ENCODE peak calls at places on chromosomes 5 and 9, in ten cellular contexts. O, P, U, S, J, L, F, Y, W and G are unnamed samples.

GRCh38 chr9:109253241-109253636 is 67.6 kb downstream of the EPB41L4B start:
- DNase-seq in O (no peak), P (no peak), U (no peak), L (no peak), W (no peak), J (no peak), F (no peak), Y (no peak), S (no peak), G (no peak)

GRCh38 chr9:133727277-133727875 is 10.8 kb downstream of the SARDH start:
- DNase-seq in P (peak; percentile 12), Y (no peak), U (peak; percentile 40), W (no peak), S (peak; percentile 46), F (no peak), L (no peak), O (no peak), J (no peak), G (no peak)

GRCh38 chr5:73826761-73827450 is 200.9 kb downstream of the ARHGEF28 start:
- DNase-seq in W (no peak), O (no peak), L (peak; percentile 33), J (peak; percentile 72), S (no peak), U (no peak), F (no peak), Y (no peak), P (peak; percentile 70), G (no peak)

GRCh38 chr5:139131062-139131856 is 66.9 kb downstream of the SIL1 start:
- DNase-seq in L (no peak), W (peak; percentile 54), Y (peak; percentile 9), S (no peak), F (no peak), J (no peak), U (peak; percentile 83), O (no peak), P (peak; percentile 68), G (no peak)

GRCh38 chr5:56459394-56459793 is 226.3 kb upstream of the ANKRD55 start:
- DNase-seq in W (no peak), Y (no peak), O (no peak), J (no peak), U (no peak), S (no peak), L (no peak), F (no peak), P (no peak), G (no peak)

GRCh38 chr9:20593551-20593950 is 28.7 kb downstream of the MLLT3 start:
- DNase-seq in L (no peak), U (no peak), Y (no peak), S (no peak), F (no peak), W (no peak), P (no peak), O (no peak), J (no peak), G (no peak)

GRCh38 chr9:133459476-133460404 is at the start of gene CACFD1:
- DNase-seq in S (peak; percentile 98), P (peak; percentile 98), F (peak; percentile 93), Y (peak; percentile 99), J (peak; percentile 97), O (peak; percentile 95), L (peak; percentile 97), W (peak; percentile 99), U (peak; percentile 99), G (peak; percentile 94)

GRCh38 chr9:130480673-130481072 is 35.9 kb downstream of the ASS1 start:
- DNase-seq in Y (no peak), L (no peak), F (no peak), S (no peak), W (no peak), U (no peak), J (no peak), O (peak; percentile 19), P (no peak), G (no peak)

GRCh38 chr5:119019431-119020348 is 31.3 kb upstream of the DTWD2 start:
- DNase-seq in U (no peak), L (no peak), P (no peak), S (no peak), O (no peak), J (no peak), W (no peak), Y (no peak), F (no peak), G (no peak)

GRCh38 chr5:98770158-98770910 is 3.1 kb upstream of the RGMB start:
- DNase-seq in Y (peak; percentile 60), O (no peak), W (peak; percentile 54), L (no peak), F (peak; percentile 41), U (peak; percentile 87), S (peak; percentile 48), J (peak; percentile 76), P (peak; percentile 79), G (peak; percentile 68)

GRCh38 chr5:58201922-58202648 is 257.8 kb downstream of the PLK2 start:
- DNase-seq in O (no peak), P (no peak), J (no peak), Y (no peak), L (no peak), W (no peak), S (no peak), F (no peak), U (no peak), G (no peak)

GRCh38 chr5:111165058-111165457 is 59.1 kb upstream of the CAMK4 start:
- DNase-seq in F (no peak), W (no peak), L (no peak), S (no peak), J (no peak), Y (no peak), O (no peak), P (no peak), U (no peak), G (no peak)

GRCh38 chr5:4699592-4699991 is 440.5 kb upstream of the ADAMTS16 start:
- DNase-seq in Y (no peak), P (no peak), L (no peak), U (no peak), W (no peak), S (no peak), J (no peak), F (no peak), O (no peak), G (no peak)

DNA sequence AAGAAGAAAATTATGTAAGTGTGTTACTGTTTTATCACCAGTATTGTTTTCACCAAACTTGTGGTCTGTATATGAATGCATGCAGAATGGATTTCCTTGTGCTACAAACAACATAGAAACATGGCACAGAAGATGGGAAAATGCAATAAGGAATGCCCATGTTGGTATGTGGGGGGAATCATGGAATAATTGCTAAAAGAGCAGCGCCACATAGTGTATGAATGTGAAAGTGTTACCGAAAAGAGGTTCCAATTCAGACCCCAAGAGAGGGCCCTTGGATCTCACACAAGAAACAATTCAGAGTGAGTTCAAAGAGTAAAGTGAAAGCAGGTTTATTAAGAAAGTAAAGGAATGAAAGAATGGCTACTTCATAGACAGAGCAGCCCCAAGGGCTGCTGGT is 26.4 kb upstream of the TYRP1 start:
- DNase-seq in O (no peak), S (no peak), F (peak; percentile 2), J (no peak), Y (no peak), L (no peak), P (no peak), U (no peak), W (no peak), G (no peak)
- TF ChIP-seq EP300 in O (no peak), S (no peak), F (no peak), J (no peak), Y (no peak), L (no peak), P (no peak), U (no peak), W (no peak), G (no peak)

DNA sequence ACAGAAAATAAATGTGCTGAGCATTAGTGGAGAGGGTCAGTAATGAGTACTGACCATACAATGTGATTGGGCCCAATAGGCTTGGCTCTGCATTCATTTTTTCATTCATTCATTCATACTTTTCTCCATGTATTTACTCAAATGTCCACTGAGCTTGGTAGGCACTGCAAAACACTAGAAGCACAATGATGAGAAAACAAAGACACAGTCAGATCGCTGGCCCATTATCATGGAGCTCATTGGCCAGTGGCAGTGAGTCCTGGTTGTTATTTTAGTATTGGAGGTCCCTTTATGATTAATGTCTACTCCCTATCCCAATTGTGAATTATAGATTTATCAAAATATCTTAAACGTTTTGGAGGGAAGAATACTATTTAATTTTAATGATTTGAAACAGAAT is 1079.7 kb upstream of the DMAC1 start:
- DNase-seq in W (no peak), O (no peak), U (no peak), L (no peak), J (no peak), Y (no peak), S (no peak), F (no peak), P (no peak), G (no peak)
- H3K27ac ChIP-seq in W (no peak overlapping the region), O (no peak overlapping the region), U (no peak overlapping the region), L (no peak overlapping the region), J (no peak overlapping the region), Y (no peak overlapping the region), S (no peak overlapping the region), F (no peak overlapping the region), P (no peak overlapping the region), G (no peak overlapping the region)

DNA sequence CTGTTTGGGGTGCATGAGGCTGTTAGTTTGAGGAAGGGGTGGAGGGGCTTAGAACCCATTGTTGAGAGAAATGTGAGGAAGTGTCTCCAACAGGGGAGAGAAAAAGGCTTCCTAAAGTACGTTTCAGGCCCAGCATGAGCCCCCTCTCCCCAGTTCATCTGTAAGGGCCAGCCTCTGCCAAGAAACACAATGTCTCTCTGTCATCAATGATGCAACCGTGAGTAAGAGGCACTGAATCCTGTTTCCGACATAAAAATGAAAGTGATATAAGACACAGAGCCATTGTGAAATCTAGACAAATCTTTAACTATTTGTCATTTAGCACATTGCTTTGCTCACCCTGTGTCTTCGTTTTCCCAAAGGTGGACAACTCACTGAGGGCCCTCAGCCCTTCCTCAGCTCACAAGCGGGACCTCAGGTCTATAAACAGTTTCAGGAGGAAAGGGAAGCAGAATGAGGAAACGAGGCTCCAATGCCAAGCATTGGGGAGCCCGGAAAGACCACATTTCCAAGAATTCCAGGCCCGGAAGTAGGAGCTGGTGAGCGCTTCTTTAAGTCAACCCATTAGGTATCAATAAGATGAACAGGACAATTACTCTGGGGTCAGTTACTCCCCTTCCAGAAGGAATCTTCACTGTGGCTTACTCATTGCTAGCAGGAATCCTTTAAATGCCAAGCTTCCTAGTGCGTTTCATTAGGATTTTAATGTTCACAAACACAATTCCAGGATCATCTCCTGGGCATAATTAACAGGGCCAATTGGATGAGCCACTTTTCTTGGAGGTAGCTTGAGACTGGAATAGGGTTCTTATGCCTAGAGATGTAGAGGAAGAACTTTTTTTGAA is 59.0 kb upstream of the KLF4 start:
- DNase-seq in P (peak; percentile 69), W (no peak), O (no peak), F (peak; percentile 29), Y (no peak), L (peak; percentile 33), S (no peak), J (peak; percentile 80), U (peak; percentile 77), G (no peak)
- TF ChIP-seq EP300 in P (no peak), W (no peak), O (no peak), F (no peak), Y (no peak), L (peak; percentile 41), S (no peak), J (no peak), U (no peak), G (no peak)

GRCh38 chr9:134730011-134730760 is 88.6 kb downstream of the COL5A1 start:
- DNase-seq in W (peak; percentile 35), J (no peak), F (no peak), Y (peak; percentile 30), P (peak; percentile 67), L (no peak), S (no peak), U (peak; percentile 90), O (no peak), G (peak; percentile 69)
- H3K27ac ChIP-seq in W (peak overlapping the region; percentile 34), J (no peak overlapping the region), F (no peak overlapping the region), Y (peak overlapping the region; percentile 80), P (peak overlapping the region; percentile 43), L (no peak overlapping the region), S (no peak overlapping the region), U (peak overlapping the region; percentile 73), O (no peak overlapping the region), G (no peak overlapping the region)